ENCODE peak calls at places on chromosome 2, in seven cellular contexts. M is fibroblast of pulmonary artery, N is AG04450, Z is neural crest cell, P is ascending aorta, R is MCF 10A, I is stomach. O is an unnamed sample.

GRCh38 chr2:66446178-66446860 is 11.4 kb downstream of the MEIS1 start:
- DNase-seq in M (peak), N (no peak), Z (no peak), P (peak), R (no peak), I (no peak), O (peak)

GRCh38 chr2:109346601-109347228 is 217.7 kb downstream of the SH3RF3 start:
- DNase-seq in M (no peak), N (no peak), Z (no peak), P (no peak), R (no peak), I (no peak), O (no peak)

GRCh38 chr2:1564506-1564905 is 151.2 kb downstream of the TPO start:
- DNase-seq in M (no peak), N (no peak), Z (no peak), P (no peak), R (no peak), I (no peak), O (no peak)

GRCh38 chr2:168431301-168432024 is 24.6 kb upstream of the CERS6 start:
- DNase-seq in M (no peak), N (no peak), Z (no peak), P (no peak), R (no peak), I (no peak), O (no peak)

GRCh38 chr2:33321236-33321731 is 155.2 kb upstream of the RASGRP3 start:
- DNase-seq in M (peak), N (peak), Z (no peak), P (no peak), R (peak), I (no peak), O (no peak)

GRCh38 chr2:195029804-195030654 is 627.0 kb upstream of the SLC39A10 start:
- DNase-seq in M (no peak), N (no peak), Z (no peak), P (no peak), R (no peak), I (no peak), O (no peak)

GRCh38 chr2:26178746-26179436 is 6.0 kb downstream of the GAREM2 start:
- DNase-seq in M (no peak), N (no peak), Z (no peak), P (no peak), R (no peak), I (peak), O (no peak)

GRCh38 chr2:236965841-236966096 is 119.9 kb upstream of the COPS8 start:
- DNase-seq in M (no peak), N (no peak), Z (no peak), P (no peak), R (no peak), I (no peak), O (no peak)

GRCh38 chr2:19929226-19929625 is 27.4 kb upstream of the TTC32 start:
- DNase-seq in M (no peak), N (no peak), Z (no peak), P (no peak), R (no peak), I (no peak), O (no peak)

GRCh38 chr2:15543541-15543940 is 17.6 kb downstream of the NBAS start:
- DNase-seq in M (no peak), N (no peak), Z (no peak), P (no peak), R (no peak), I (no peak), O (no peak)

GRCh38 chr2:96869824-96870630 is at the start of gene SEMA4C:
- DNase-seq in M (peak), N (no peak), Z (peak), P (peak), R (peak), I (peak), O (no peak)

GRCh38 chr2:105744909-105745853 is at the start of gene NCK2:
- DNase-seq in M (peak), N (no peak), Z (peak), P (no peak), R (peak), I (peak), O (no peak)

GRCh38 chr2:130972410-130972809 is 120.8 kb downstream of the FAM168B start:
- DNase-seq in M (no peak), N (no peak), Z (no peak), P (no peak), R (peak), I (no peak), O (no peak)

GRCh38 chr2:27689424-27689823 is 25.7 kb downstream of the SLC4A1AP start:
- DNase-seq in M (no peak), N (no peak), Z (no peak), P (no peak), R (peak), I (no peak), O (no peak)

GRCh38 chr2:166609183-166609959 is 115.3 kb upstream of the SCN7A start:
- DNase-seq in M (no peak), N (no peak), Z (no peak), P (no peak), R (no peak), I (no peak), O (no peak)

GRCh38 chr2:162002623-162003200 is 71.3 kb downstream of the DPP4 start:
- DNase-seq in M (no peak), N (no peak), Z (no peak), P (no peak), R (no peak), I (no peak), O (no peak)

GRCh38 chr2:174555998-174556397 is 41.6 kb downstream of the WIPF1 start:
- DNase-seq in M (no peak), N (no peak), Z (no peak), P (no peak), R (no peak), I (no peak), O (no peak)

GRCh38 chr2:74462786-74463105 is 2.4 kb downstream of the MOGS start:
- DNase-seq in M (no peak), N (no peak), Z (no peak), P (no peak), R (no peak), I (no peak), O (no peak)

GRCh38 chr2:196233033-196233807 is 61.8 kb upstream of the STK17B start:
- DNase-seq in M (peak), N (peak), Z (no peak), P (no peak), R (peak), I (peak), O (no peak)

GRCh38 chr2:120606280-120606679 is 129.4 kb upstream of the GLI2 start:
- DNase-seq in M (no peak), N (no peak), Z (no peak), P (no peak), R (no peak), I (no peak), O (no peak)

GRCh38 chr2:38444247-38444646 is 67.2 kb upstream of the ATL2 start:
- DNase-seq in M (no peak), N (no peak), Z (no peak), P (no peak), R (peak), I (no peak), O (no peak)

GRCh38 chr2:120940726-120941256 is 205.1 kb downstream of the GLI2 start:
- DNase-seq in M (no peak), N (no peak), Z (no peak), P (no peak), R (no peak), I (no peak), O (no peak)

GRCh38 chr2:227160164-227160563 is 3.8 kb downstream of the COL4A4 start:
- DNase-seq in M (no peak), N (no peak), Z (no peak), P (no peak), R (no peak), I (no peak), O (no peak)

GRCh38 chr2:121196132-121196848 is 88.7 kb downstream of the TFCP2L1 start:
- DNase-seq in M (no peak), N (no peak), Z (no peak), P (no peak), R (peak), I (peak), O (no peak)

GRCh38 chr2:112290098-112290497 is 14.7 kb downstream of the ZC3H6 start:
- DNase-seq in M (no peak), N (no peak), Z (no peak), P (no peak), R (no peak), I (no peak), O (no peak)

GRCh38 chr2:17543131-17543660 is 2.7 kb downstream of the VSNL1 start:
- DNase-seq in M (no peak), N (no peak), Z (no peak), P (no peak), R (no peak), I (no peak), O (no peak)

GRCh38 chr2:60483400-60483799 is 70.1 kb downstream of the BCL11A start:
- DNase-seq in M (peak), N (peak), Z (no peak), P (peak), R (no peak), I (no peak), O (no peak)

GRCh38 chr2:113233593-113234550 is 44.8 kb downstream of the PAX8 start:
- DNase-seq in M (peak), N (no peak), Z (no peak), P (no peak), R (peak), I (peak), O (no peak)

DNA sequence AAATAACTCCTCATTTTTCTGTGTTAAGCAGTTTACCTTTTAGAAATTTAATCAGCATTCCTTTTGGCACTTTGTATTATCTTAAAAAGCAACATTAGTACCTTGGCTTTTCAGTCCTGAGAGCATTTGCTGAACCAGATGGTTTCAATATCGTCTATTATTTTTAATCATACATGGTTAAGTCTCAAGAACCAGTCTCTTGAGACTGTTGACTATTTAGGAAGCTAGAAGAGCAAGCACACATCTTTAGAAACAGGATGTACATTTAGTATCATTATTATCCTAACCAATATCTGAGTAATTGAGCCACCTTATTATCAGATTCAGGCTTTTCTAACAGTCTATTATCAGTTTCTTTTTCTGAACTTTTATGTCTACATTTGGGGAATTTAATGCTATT is 28.2 kb upstream of the ZEB2 start:
- DNase-seq in M (no peak), N (no peak), Z (no peak), P (no peak), R (no peak), I (no peak), O (no peak)
- TF ChIP-seq CTCF in M (no peak), N (no peak), Z (no peak), P (no peak), R (no peak), I (no peak), O (no peak)

GRCh38 chr2:199484927-199485326 is 27.2 kb upstream of the SATB2 start:
- DNase-seq in M (no peak), N (no peak), Z (no peak), P (no peak), R (peak), I (no peak), O (no peak)
- TF ChIP-seq CTCF in M (peak), N (peak), Z (no peak), P (no peak), R (peak), I (no peak), O (peak)

GRCh38 chr2:28960401-28960800 is 20.7 kb upstream of the TOGARAM2 start:
- DNase-seq in M (no peak), N (no peak), Z (no peak), P (no peak), R (no peak), I (no peak), O (no peak)

GRCh38 chr2:28955492-28955891 is 25.6 kb upstream of the TOGARAM2 start:
- DNase-seq in M (no peak), N (no peak), Z (no peak), P (no peak), R (no peak), I (no peak), O (no peak)

GRCh38 chr2:28958689-28959088 is 22.4 kb upstream of the TOGARAM2 start:
- DNase-seq in M (peak), N (peak), Z (peak), P (peak), R (peak), I (no peak), O (no peak)

GRCh38 chr2:28956415-28956826 is 24.7 kb upstream of the TOGARAM2 start:
- DNase-seq in M (peak), N (no peak), Z (peak), P (no peak), R (no peak), I (no peak), O (no peak)

DNA sequence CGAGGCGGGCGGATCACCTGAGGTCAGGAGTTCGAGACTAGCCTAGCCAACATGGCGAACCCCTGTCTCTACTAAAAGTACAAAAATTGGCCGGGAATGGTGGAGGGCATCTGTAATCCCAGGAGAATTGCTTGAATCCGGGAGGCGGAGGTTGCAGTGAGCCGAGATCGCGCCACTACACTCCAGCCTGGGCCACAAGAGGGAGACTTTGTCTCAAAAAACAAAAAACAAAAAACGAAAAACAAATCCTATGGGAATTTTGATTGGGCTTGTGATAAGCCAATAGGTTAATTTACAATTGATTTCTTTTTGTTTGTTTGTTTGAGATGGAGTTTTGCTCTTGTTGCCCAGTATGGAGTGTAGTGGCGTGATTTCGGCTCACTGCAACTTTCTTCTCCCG is 24.2 kb upstream of the TOGARAM2 start:
- DNase-seq in M (peak), N (no peak), Z (peak), P (no peak), R (no peak), I (no peak), O (no peak)
- TF ChIP-seq CTCF in M (peak), N (peak), Z (peak), P (no peak), R (peak), I (peak), O (peak)

GRCh38 chr2:24521975-24522639 is 31.1 kb downstream of the NCOA1 start:
- DNase-seq in M (no peak), N (no peak), Z (no peak), P (no peak), R (no peak), I (no peak), O (no peak)

GRCh38 chr2:24515841-24516240 is 24.8 kb downstream of the NCOA1 start:
- DNase-seq in M (no peak), N (no peak), Z (no peak), P (no peak), R (no peak), I (no peak), O (no peak)

GRCh38 chr2:24520175-24520574 is 29.1 kb downstream of the NCOA1 start:
- DNase-seq in M (no peak), N (no peak), Z (no peak), P (no peak), R (no peak), I (no peak), O (no peak)

GRCh38 chr2:24517247-24517646 is 26.2 kb downstream of the NCOA1 start:
- DNase-seq in M (no peak), N (no peak), Z (no peak), P (no peak), R (no peak), I (no peak), O (no peak)

GRCh38 chr2:24521162-24521857 is 30.3 kb downstream of the NCOA1 start:
- DNase-seq in M (no peak), N (no peak), Z (no peak), P (no peak), R (no peak), I (no peak), O (no peak)
- TF ChIP-seq CTCF in M (no peak), N (no peak), Z (no peak), P (no peak), R (no peak), I (no peak), O (no peak)

GRCh38 chr2:241595600-241596140 is 37.1 kb downstream of the BOK start:
- DNase-seq in M (no peak), N (no peak), Z (peak), P (no peak), R (peak), I (no peak), O (no peak)
- TF ChIP-seq CTCF in M (peak), N (peak), Z (peak), P (no peak), R (peak), I (no peak), O (peak)

GRCh38 chr2:224849264-224849663 is 133.1 kb upstream of the CCDC195 start:
- DNase-seq in M (peak), N (no peak), Z (no peak), P (no peak), R (no peak), I (no peak), O (no peak)

GRCh38 chr2:224847961-224848850 is 132.0 kb upstream of the CCDC195 start:
- DNase-seq in M (peak), N (no peak), Z (no peak), P (peak), R (peak), I (no peak), O (no peak)

GRCh38 chr2:224850081-224850480 is 133.9 kb upstream of the CCDC195 start:
- DNase-seq in M (no peak), N (no peak), Z (no peak), P (no peak), R (no peak), I (no peak), O (no peak)

GRCh38 chr2:224843141-224843540 is 127.0 kb upstream of the CCDC195 start:
- DNase-seq in M (no peak), N (no peak), Z (no peak), P (no peak), R (peak), I (no peak), O (no peak)

DNA sequence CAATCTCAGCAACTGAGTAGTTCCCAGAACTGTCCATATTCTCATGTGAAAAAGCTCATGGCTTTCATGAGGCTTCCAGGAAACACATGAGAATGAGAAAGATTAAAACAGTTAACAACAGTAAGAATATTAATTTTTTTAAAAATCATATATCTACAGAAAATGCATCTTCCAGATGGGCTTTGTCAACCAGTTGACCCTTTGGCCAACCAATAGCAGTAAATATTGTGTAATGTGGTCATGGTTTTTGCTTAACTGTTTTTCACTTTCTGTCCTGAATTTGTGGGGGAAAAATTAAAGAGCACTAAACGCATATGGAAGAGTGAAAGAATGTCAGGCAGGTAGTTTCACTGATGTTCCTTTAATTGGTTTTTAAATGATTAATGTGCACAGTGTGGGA is 131.3 kb upstream of the CCDC195 start:
- DNase-seq in M (peak), N (no peak), Z (no peak), P (no peak), R (no peak), I (no peak), O (no peak)
- TF ChIP-seq CTCF in M (no peak), N (no peak), Z (no peak), P (no peak), R (no peak), I (no peak), O (no peak)

GRCh38 chr2:69716555-69717120 is 25.3 kb upstream of the ANXA4 start:
- DNase-seq in M (peak), N (no peak), Z (no peak), P (no peak), R (no peak), I (no peak), O (no peak)
- TF ChIP-seq CTCF in M (peak), N (peak), Z (no peak), P (no peak), R (no peak), I (no peak), O (no peak)